ENCODE peak calls at places on chromosomes 16 and 17, in nine cellular contexts. L is nucleus accumbens, U is progenitor cell of endocrine pancreas, H is KBM-7, P is left ventricle myocardium inferior, A is HTR-8/SVneo, T is left colon, J is T-helper 9 cell, C is CD14-positive monocyte. R is an unnamed sample.

GRCh38 chr16:87472935-87473334 is 19.9 kb downstream of the ZCCHC14 start:
- DNase-seq in U (no peak), P (no peak), J (no peak), H (no peak), T (no peak), L (no peak), A (no peak), C (no peak), R (no peak)

GRCh38 chr17:35147313-35147982 is at the start of gene UNC45B:
- DNase-seq in P (peak), A (no peak), H (no peak), T (no peak), U (no peak), J (no peak), L (no peak), C (no peak), R (no peak)

GRCh38 chr17:4482338-4483011 is 16.2 kb upstream of the SPNS2 start:
- DNase-seq in T (peak), H (no peak), U (no peak), L (no peak), C (no peak), A (no peak), P (no peak), J (no peak), R (no peak)

GRCh38 chr16:2388875-2389433 is 40.3 kb upstream of the CCNF start:
- DNase-seq in A (no peak), L (no peak), P (no peak), T (no peak), J (no peak), C (no peak), H (no peak), U (no peak), R (no peak)

GRCh38 chr17:49958723-49959122 is 10.3 kb upstream of the DLX4 start:
- DNase-seq in P (no peak), A (no peak), L (no peak), T (no peak), U (no peak), J (no peak), H (no peak), C (no peak), R (no peak)

GRCh38 chr16:67108931-67109406 is 772 bp upstream of the PHAF1 start:
- DNase-seq in U (no peak), C (no peak), A (no peak), P (no peak), T (no peak), J (no peak), H (no peak), L (no peak), R (no peak)

GRCh38 chr16:81498351-81498750 is 53.7 kb downstream of the CMIP start:
- DNase-seq in H (no peak), P (no peak), U (no peak), A (no peak), T (no peak), J (no peak), L (no peak), C (no peak), R (no peak)

GRCh38 chr16:84482001-84482891 is 22.2 kb downstream of the MEAK7 start:
- DNase-seq in A (no peak), J (no peak), C (no peak), P (no peak), U (no peak), H (no peak), T (no peak), L (peak), R (no peak)

GRCh38 chr16:1825864-1826690 is 548 bp downstream of the HAGH start:
- DNase-seq in T (no peak), L (no peak), J (peak), U (peak), H (peak), C (no peak), A (peak), P (peak), R (peak)

GRCh38 chr16:4059969-4060368 is 56.3 kb downstream of the ADCY9 start:
- DNase-seq in L (no peak), H (no peak), C (no peak), P (no peak), J (no peak), A (no peak), U (no peak), T (no peak), R (no peak)

GRCh38 chr16:87844374-87844733 is 25.0 kb downstream of the SLC7A5 start:
- DNase-seq in H (no peak), U (no peak), T (no peak), C (no peak), J (no peak), A (no peak), L (no peak), P (peak), R (no peak)

GRCh38 chr17:59310263-59310920 is 21.1 kb upstream of the YPEL2 start:
- DNase-seq in A (no peak), H (no peak), C (no peak), J (no peak), P (no peak), T (no peak), U (no peak), L (no peak), R (no peak)

GRCh38 chr16:77470851-77471250 is 36.0 kb upstream of the ADAMTS18 start:
- DNase-seq in T (no peak), A (no peak), J (no peak), U (no peak), L (no peak), H (no peak), C (no peak), P (no peak), R (no peak)

GRCh38 chr16:380837-381787 is 666 bp downstream of the PGAP6 start:
- DNase-seq in L (no peak), H (no peak), P (no peak), U (no peak), A (no peak), J (peak), T (no peak), C (peak), R (no peak)

GRCh38 chr17:67289174-67289876 is 44.3 kb upstream of the HELZ start:
- DNase-seq in P (peak), T (peak), H (no peak), A (no peak), J (no peak), L (peak), U (no peak), C (no peak), R (no peak)

GRCh38 chr17:51709867-51710266 is 448.6 kb downstream of the CA10 start:
- DNase-seq in L (no peak), T (no peak), U (no peak), A (no peak), J (no peak), H (no peak), P (no peak), C (no peak), R (no peak)

GRCh38 chr16:81214745-81215166 is 23.7 kb upstream of the BCO1 start:
- DNase-seq in L (no peak), U (no peak), T (no peak), H (no peak), J (no peak), P (no peak), A (no peak), C (no peak), R (peak)

GRCh38 chr16:67207116-67207856 is 8.4 kb downstream of the ELMO3 start:
- DNase-seq in J (no peak), H (no peak), L (no peak), P (no peak), A (no peak), U (no peak), C (no peak), T (no peak), R (no peak)

GRCh38 chr17:82079001-82079677 is 13.5 kb upstream of the DUS1L start:
- DNase-seq in C (no peak), L (no peak), A (no peak), P (no peak), J (no peak), U (no peak), T (no peak), H (no peak), R (no peak)

GRCh38 chr17:3636154-3636907 is at the start of the genes CTNS and SHPK:
- DNase-seq in J (peak), C (peak), U (peak), H (peak), P (peak), A (peak), L (peak), T (peak), R (peak)

GRCh38 chr16:84828322-84828721 is 8.5 kb downstream of the CRISPLD2 start:
- DNase-seq in H (no peak), A (no peak), L (no peak), P (no peak), U (no peak), T (no peak), C (no peak), J (no peak), R (no peak)

GRCh38 chr16:86222541-86222940 is 287.8 kb upstream of the FOXF1 start:
- DNase-seq in P (no peak), U (no peak), C (no peak), T (peak), J (no peak), L (no peak), A (no peak), H (no peak), R (no peak)

R was measured in Kasumi-1.